ENCODE peak calls at places on chromosomes 2 and 18, in seven cellular contexts. G is ovary, Z is heart right ventricle, R is OCI-LY7, S is IMR-90, U is psoas muscle, E is thoracic aorta. Q is an unnamed sample.

GRCh38 chr2:59458862-59459261 is 1094.6 kb downstream of the BCL11A start:
- DNase-seq in G (no peak), S (no peak), E (no peak), R (no peak), U (no peak), Z (no peak), Q (peak; percentile 22)

GRCh38 chr2:59932341-59932740 is 621.1 kb downstream of the BCL11A start:
- DNase-seq in G (no peak), R (peak; percentile 30), U (no peak), E (no peak), S (no peak), Z (no peak), Q (no peak)

GRCh38 chr2:1683297-1683696 is 61.0 kb downstream of the PXDN start:
- DNase-seq in Z (no peak), S (no peak), G (no peak), E (no peak), U (no peak), R (no peak), Q (no peak)

GRCh38 chr2:21333249-21333648 is 209.5 kb downstream of the TDRD15 start:
- DNase-seq in E (no peak), G (no peak), Z (no peak), S (no peak), R (no peak), U (no peak), Q (no peak)

GRCh38 chr2:36780231-36780808 is 83.8 kb downstream of the VIT start:
- DNase-seq in G (no peak), R (peak; percentile 62), U (no peak), Z (no peak), E (no peak), S (peak; percentile 66), Q (no peak)

GRCh38 chr18:53790817-53791216 is 433.7 kb downstream of the MBD2 start:
- DNase-seq in U (no peak), E (no peak), G (no peak), R (no peak), S (no peak), Z (no peak), Q (no peak)

GRCh38 chr2:75729861-75730260 is 19.1 kb upstream of the GCFC2 start:
- DNase-seq in E (no peak), S (no peak), U (no peak), G (no peak), Z (no peak), R (no peak), Q (no peak)

GRCh38 chr2:207692206-207693065 is 19.0 kb upstream of the CCNYL1 start:
- DNase-seq in Z (no peak), S (peak; percentile 4), U (no peak), R (peak; percentile 61), E (no peak), G (no peak), Q (no peak)

GRCh38 chr2:15058015-15058414 is 425.5 kb downstream of the LRATD1 start:
- DNase-seq in G (no peak), E (no peak), S (no peak), Z (no peak), U (no peak), R (peak; percentile 51), Q (no peak)

GRCh38 chr2:174121178-174121577 is 127.2 kb downstream of the OLA1 start:
- DNase-seq in S (no peak), U (no peak), R (no peak), Z (no peak), E (no peak), G (no peak), Q (no peak)

GRCh38 chr2:208320686-208321085 is 54.6 kb downstream of the PIKFYVE start:
- DNase-seq in E (no peak), R (peak; percentile 15), G (peak; percentile 61), Z (peak; percentile 47), U (peak; percentile 75), S (no peak), Q (no peak)

GRCh38 chr2:45849491-45850283 is 198.2 kb downstream of the PRKCE start:
- DNase-seq in E (no peak), Z (no peak), U (no peak), S (peak; percentile 72), R (no peak), G (no peak), Q (no peak)

GRCh38 chr18:58396966-58397365 is 231.9 kb downstream of the ALPK2 start:
- DNase-seq in S (no peak), G (no peak), E (no peak), R (no peak), Z (no peak), U (no peak), Q (no peak)

GRCh38 chr2:25651066-25651465 is 22.3 kb downstream of the DTNB start:
- DNase-seq in E (no peak), R (no peak), U (no peak), S (peak; percentile 56), Z (no peak), G (no peak), Q (no peak)

GRCh38 chr2:161223139-161223732 is 63.0 kb downstream of the TANK start:
- DNase-seq in U (no peak), R (peak; percentile 52), S (peak; percentile 64), G (no peak), E (no peak), Z (no peak), Q (no peak)

GRCh38 chr2:240201861-240202260 is 61.4 kb upstream of the OTOS start:
- DNase-seq in U (no peak), E (no peak), S (no peak), G (peak; percentile 15), Z (no peak), R (no peak), Q (no peak)

GRCh38 chr2:144479138-144479537 is 40.8 kb downstream of the ZEB2 start:
- DNase-seq in E (no peak), G (no peak), R (no peak), Z (no peak), U (no peak), S (peak; percentile 59), Q (no peak)

GRCh38 chr2:171810409-171810993 is 83.5 kb downstream of the SLC25A12 start:
- DNase-seq in S (peak; percentile 79), R (no peak), E (no peak), Z (no peak), U (no peak), G (no peak), Q (no peak)

GRCh38 chr2:70922591-70923234 is 13.0 kb upstream of the ATP6V1B1 start:
- DNase-seq in G (no peak), S (no peak), Z (no peak), E (no peak), R (no peak), U (peak; percentile 22), Q (no peak)

GRCh38 chr18:40250218-40250617 is 1704.8 kb upstream of the PIK3C3 start:
- DNase-seq in E (no peak), Z (no peak), R (no peak), G (no peak), U (no peak), S (no peak), Q (no peak)

GRCh38 chr2:119849838-119850565 is 90.3 kb downstream of the PTPN4 start:
- DNase-seq in G (no peak), R (no peak), U (no peak), Z (no peak), S (peak; percentile 23), E (no peak), Q (no peak)

GRCh38 chr2:60316381-60317028 is 236.9 kb downstream of the BCL11A start:
- DNase-seq in E (no peak), S (no peak), U (no peak), Z (no peak), G (no peak), R (peak; percentile 55), Q (no peak)

DNA sequence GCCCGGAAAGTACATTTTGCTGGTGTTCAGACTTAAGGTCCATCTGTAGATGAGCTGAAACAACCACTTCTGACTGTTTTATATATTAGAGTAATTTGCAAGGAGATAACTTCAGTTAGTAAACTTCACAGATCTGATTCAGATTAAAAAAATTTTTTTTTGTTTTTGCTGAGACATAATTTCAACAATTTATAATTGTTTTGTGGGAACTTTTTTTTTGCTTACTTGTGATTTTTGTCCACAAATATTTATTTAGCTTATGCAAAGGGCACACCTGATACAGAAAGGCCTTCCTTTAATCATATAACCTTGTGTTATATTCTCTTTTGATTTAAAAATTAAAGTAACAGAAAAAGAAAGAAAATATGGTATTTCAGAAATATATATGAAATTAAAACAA is 9.6 kb upstream of the SCN9A start:
- DNase-seq in E (no peak), G (no peak), S (no peak), R (no peak), U (no peak), Z (no peak), Q (no peak)
- H3K27ac ChIP-seq in E (no peak overlapping the region), G (no peak overlapping the region), S (no peak overlapping the region), R (no peak overlapping the region), U (no peak overlapping the region), Z (no peak overlapping the region), Q (no peak overlapping the region)

GRCh38 chr2:23199115-23199918 is 185.7 kb upstream of the KLHL29 start:
- DNase-seq in U (no peak), R (peak; percentile 14), E (no peak), Z (no peak), S (peak; percentile 38), G (no peak), Q (no peak)
- H3K4me3 ChIP-seq in U (no peak overlapping the region), R (no peak overlapping the region), E (no peak overlapping the region), Z (no peak overlapping the region), S (no peak overlapping the region), G (no peak overlapping the region), Q (no peak overlapping the region)

DNA sequence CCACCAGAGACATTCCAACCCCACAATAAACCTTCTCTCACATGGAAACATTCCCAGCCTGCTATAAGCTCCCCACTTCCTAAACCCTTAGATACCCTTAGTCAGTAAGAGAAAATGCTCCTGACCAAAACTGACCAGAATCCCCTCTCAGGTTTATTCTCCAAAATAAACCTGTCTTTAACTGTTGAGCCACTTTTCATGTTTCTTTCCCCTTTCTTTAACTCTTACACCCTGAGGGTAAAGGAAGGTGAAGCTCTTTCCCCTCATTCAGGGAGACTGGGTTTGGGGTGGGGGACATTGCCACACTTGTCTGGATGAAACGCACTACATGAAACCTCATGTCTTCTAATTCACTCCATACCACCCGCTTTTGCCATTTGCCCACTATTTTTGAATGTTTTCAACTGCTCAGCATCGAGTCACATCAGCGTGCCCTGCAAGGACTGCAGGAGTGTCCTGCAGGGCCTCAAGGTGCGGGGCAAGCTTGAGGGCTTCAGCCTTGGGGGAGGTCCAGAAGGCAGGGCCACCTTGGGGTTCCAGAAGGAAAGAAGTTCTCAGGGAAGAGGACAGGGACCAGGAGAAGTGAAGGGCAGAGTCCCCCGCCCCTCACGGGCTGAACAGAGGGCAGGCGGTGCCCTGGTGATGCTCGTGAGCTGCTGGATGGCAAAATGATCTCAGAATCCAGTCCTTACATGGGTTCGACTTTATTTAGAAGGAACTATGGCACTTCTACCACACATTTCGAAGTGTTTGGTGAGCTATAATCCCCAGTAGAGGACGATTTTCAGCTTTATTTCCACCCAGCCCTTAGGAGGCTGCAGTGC is 4.2 kb upstream of the SP140L start:
- DNase-seq in U (no peak), G (no peak), R (no peak), S (no peak), E (no peak), Z (no peak), Q (no peak)
- TF ChIP-seq CTCF in U (no peak), G (no peak), R (peak; percentile 61), S (no peak), E (no peak), Z (no peak), Q (no peak)

DNA sequence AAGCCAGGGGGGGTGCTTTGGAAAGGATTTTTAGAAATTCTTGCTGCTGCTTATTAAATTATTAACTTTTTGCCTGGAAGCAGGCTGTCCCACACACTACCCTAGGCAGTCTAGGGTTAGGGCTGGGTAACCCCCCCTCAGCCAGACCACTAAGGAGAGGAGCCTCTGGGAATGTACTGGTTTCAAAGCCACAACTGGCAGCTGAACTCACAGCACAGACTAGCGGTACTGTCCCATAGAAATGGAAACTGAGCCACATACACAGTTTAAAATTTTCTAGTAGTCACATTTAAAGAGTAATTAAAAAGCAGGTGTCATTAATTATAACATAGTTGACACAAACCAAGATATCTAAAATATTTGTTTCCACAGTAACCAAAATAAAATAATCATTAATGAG is 50.1 kb downstream of the SPRED2 start:
- DNase-seq in Z (no peak), S (no peak), U (no peak), G (no peak), E (no peak), R (no peak), Q (no peak)
- H3K27ac ChIP-seq in Z (peak overlapping the region; percentile 71), S (no peak overlapping the region), U (peak overlapping the region; percentile 54), G (no peak overlapping the region), E (peak overlapping the region; percentile 70), R (peak overlapping the region; percentile 89), Q (peak overlapping the region; percentile 76)